ENCODE peak calls at places on chromosomes 6 and 20, in six cellular contexts. P is HL-60; W is progenitor cell of endocrine pancreas; R is adrenal gland; V is effector CD8-positive, alpha-beta T cell; K is ACHN. L is an unnamed sample.

GRCh38 chr20:745683-746301 is 22.5 kb downstream of the SLC52A3 start:
- DNase-seq in P (no peak), W (no peak), R (no peak), V (no peak), K (peak; percentile 9), L (no peak)

GRCh38 chr20:54004397-54004940 is 65.9 kb downstream of the BCAS1 start:
- DNase-seq in P (no peak), W (no peak), R (no peak), V (no peak), K (no peak), L (no peak)

GRCh38 chr6:165686966-165687365 is 23.9 kb upstream of the PDE10A start:
- DNase-seq in P (no peak), W (no peak), R (no peak), V (no peak), K (no peak), L (no peak)

GRCh38 chr20:47557791-47558190 is 56.1 kb downstream of the NCOA3 start:
- DNase-seq in P (no peak), W (no peak), R (no peak), V (no peak), K (no peak), L (no peak)

GRCh38 chr6:98574991-98575390 is 259.4 kb upstream of the POU3F2 start:
- DNase-seq in P (no peak), W (no peak), R (peak; percentile 21), V (no peak), K (no peak), L (no peak)

GRCh38 chr6:41352396-41352795 is 17.0 kb downstream of the NCR2 start:
- DNase-seq in P (no peak), W (no peak), R (no peak), V (no peak), K (no peak), L (no peak)

GRCh38 chr6:52574709-52575489 is 2.0 kb downstream of the TRAM2 start:
- DNase-seq in P (peak; percentile 77), W (no peak), R (no peak), V (peak; percentile 23), K (no peak), L (no peak)

GRCh38 chr6:15327271-15327670 is 81.4 kb downstream of the JARID2 start:
- DNase-seq in P (peak; percentile 52), W (no peak), R (peak; percentile 50), V (no peak), K (no peak), L (no peak)

GRCh38 chr6:2959909-2960719 is 11.3 kb downstream of the SERPINB6 start:
- DNase-seq in P (no peak), W (no peak), R (no peak), V (no peak), K (peak; percentile 59), L (no peak)